ENCODE peak calls at places on chromosome 1, in four cellular contexts. U is HTR-8/SVneo; A is mammary epithelial cell; O is activated CD4-positive, CD25-positive, alpha-beta regulatory T cell treated with anti-CD3 and anti-CD28 coated beads, Interleukin-2, amount 50 U/mL, for 72 hours. J is an unnamed sample.

GRCh38 chr1:82586473-82586872 is 785.7 kb downstream of the ADGRL2 start:
- DNase-seq in U (no peak), A (no peak), O (no peak), J (no peak)

GRCh38 chr1:113929750-113930498 is 800 bp downstream of the HIPK1 start:
- DNase-seq in U (peak), O (peak), A (peak), J (peak)

GRCh38 chr1:2845874-2846273 is 44.4 kb upstream of the TTC34 start:
- DNase-seq in O (no peak), U (no peak), A (no peak), J (no peak)

GRCh38 chr1:97545446-97545845 is 375.4 kb downstream of the DPYD start:
- DNase-seq in A (no peak), O (no peak), U (no peak), J (no peak)

GRCh38 chr1:155947292-155947691 is 5.9 kb downstream of the RXFP4 start:
- DNase-seq in U (no peak), A (no peak), O (no peak), J (no peak)

GRCh38 chr1:205827623-205828022 is 14.6 kb upstream of the SLC41A1 start:
- DNase-seq in A (no peak), O (no peak), U (no peak), J (no peak)

GRCh38 chr1:213060836-213061235 is 9.8 kb downstream of the RPS6KC1 start:
- DNase-seq in U (no peak), A (no peak), O (no peak), J (no peak)

GRCh38 chr1:236164273-236164672 is 21.9 kb downstream of the GPR137B start:
- DNase-seq in A (no peak), U (no peak), O (no peak), J (no peak)